ENCODE peak calls at places on chromosomes 6 and 20, in eight cellular contexts. One of them, this sample, is unnamed.

GRCh38 chr20:52805892-52806291 is 166.3 kb upstream of the TSHZ2 start:
- DNase-seq in ovary: no peak
- DNase-seq in A549: no peak
- DNase-seq in BE2C: no peak
- DNase-seq in GM20000: no peak
- DNase-seq in spleen: no peak
- DNase-seq in endodermal cell: no peak
- DNase-seq in foreskin keratinocyte: no peak
- DNase-seq in this sample: no peak

GRCh38 chr6:30463651-30464618 is 25.4 kb upstream of the HLA-E start:
- DNase-seq in ovary: no peak
- DNase-seq in A549: no peak
- DNase-seq in BE2C: no peak
- DNase-seq in GM20000: no peak
- DNase-seq in spleen: peak
- DNase-seq in endodermal cell: no peak
- DNase-seq in foreskin keratinocyte: no peak
- DNase-seq in this sample: peak

GRCh38 chr6:34386316-34387137 is 5.9 kb downstream of the NUDT3 start:
- DNase-seq in ovary: no peak
- DNase-seq in A549: peak
- DNase-seq in BE2C: no peak
- DNase-seq in GM20000: no peak
- DNase-seq in spleen: no peak
- DNase-seq in endodermal cell: no peak
- DNase-seq in foreskin keratinocyte: peak
- DNase-seq in this sample: peak

GRCh38 chr6:85792278-85792677 is 149.6 kb upstream of the SYNCRIP start:
- DNase-seq in ovary: no peak
- DNase-seq in A549: no peak
- DNase-seq in BE2C: no peak
- DNase-seq in GM20000: no peak
- DNase-seq in spleen: no peak
- DNase-seq in endodermal cell: no peak
- DNase-seq in foreskin keratinocyte: peak
- DNase-seq in this sample: peak

GRCh38 chr6:5081955-5082354 is 3.2 kb upstream of the PPP1R3G start:
- DNase-seq in ovary: no peak
- DNase-seq in A549: no peak
- DNase-seq in BE2C: no peak
- DNase-seq in GM20000: no peak
- DNase-seq in spleen: no peak
- DNase-seq in endodermal cell: no peak
- DNase-seq in foreskin keratinocyte: peak
- DNase-seq in this sample: no peak

GRCh38 chr6:85923013-85923430 is 280.3 kb upstream of the SYNCRIP start:
- DNase-seq in ovary: peak
- DNase-seq in A549: peak
- DNase-seq in BE2C: peak
- DNase-seq in GM20000: peak
- DNase-seq in spleen: no peak
- DNase-seq in endodermal cell: peak
- DNase-seq in foreskin keratinocyte: peak
- DNase-seq in this sample: peak

GRCh38 chr20:33444797-33445560 is 1.4 kb upstream of the SNTA1 start:
- DNase-seq in ovary: no peak
- DNase-seq in A549: peak
- DNase-seq in BE2C: no peak
- DNase-seq in GM20000: no peak
- DNase-seq in spleen: no peak
- DNase-seq in endodermal cell: peak
- DNase-seq in foreskin keratinocyte: peak
- DNase-seq in this sample: no peak

GRCh38 chr6:45718901-45719300 is 296.8 kb downstream of the CLIC5 start:
- DNase-seq in ovary: no peak
- DNase-seq in A549: no peak
- DNase-seq in BE2C: no peak
- DNase-seq in GM20000: no peak
- DNase-seq in spleen: no peak
- DNase-seq in endodermal cell: no peak
- DNase-seq in foreskin keratinocyte: peak
- DNase-seq in this sample: no peak

GRCh38 chr6:27288136-27289044 is 23.7 kb downstream of the POM121L2 start:
- DNase-seq in ovary: no peak
- DNase-seq in A549: peak
- DNase-seq in BE2C: no peak
- DNase-seq in GM20000: no peak
- DNase-seq in spleen: no peak
- DNase-seq in endodermal cell: peak
- DNase-seq in foreskin keratinocyte: no peak
- DNase-seq in this sample: no peak

GRCh38 chr6:167576050-167576741 is 250.5 kb upstream of the AFDN start:
- DNase-seq in ovary: no peak
- DNase-seq in A549: no peak
- DNase-seq in BE2C: no peak
- DNase-seq in GM20000: no peak
- DNase-seq in spleen: no peak
- DNase-seq in endodermal cell: peak
- DNase-seq in foreskin keratinocyte: no peak
- DNase-seq in this sample: no peak

GRCh38 chr6:29502597-29502996 is 14.8 kb upstream of the MAS1L start:
- DNase-seq in ovary: no peak
- DNase-seq in A549: no peak
- DNase-seq in BE2C: no peak
- DNase-seq in GM20000: no peak
- DNase-seq in spleen: no peak
- DNase-seq in endodermal cell: peak
- DNase-seq in foreskin keratinocyte: peak
- DNase-seq in this sample: peak

GRCh38 chr20:53652859-53653520 is 59.4 kb upstream of the ZNF217 start:
- DNase-seq in ovary: no peak
- DNase-seq in A549: no peak
- DNase-seq in BE2C: no peak
- DNase-seq in GM20000: no peak
- DNase-seq in spleen: no peak
- DNase-seq in endodermal cell: no peak
- DNase-seq in foreskin keratinocyte: no peak
- DNase-seq in this sample: no peak

GRCh38 chr6:43951063-43951755 is 176.0 kb downstream of the MRPL14 start:
- DNase-seq in ovary: no peak
- DNase-seq in A549: peak
- DNase-seq in BE2C: peak
- DNase-seq in GM20000: peak
- DNase-seq in spleen: peak
- DNase-seq in endodermal cell: peak
- DNase-seq in foreskin keratinocyte: no peak
- DNase-seq in this sample: peak

GRCh38 chr6:163651910-163652309 is 237.4 kb downstream of the QKI start:
- DNase-seq in ovary: no peak
- DNase-seq in A549: no peak
- DNase-seq in BE2C: no peak
- DNase-seq in GM20000: no peak
- DNase-seq in spleen: no peak
- DNase-seq in endodermal cell: no peak
- DNase-seq in foreskin keratinocyte: no peak
- DNase-seq in this sample: no peak

GRCh38 chr20:58515240-58516212 is at the start of gene APCDD1L:
- DNase-seq in ovary: no peak
- DNase-seq in A549: no peak
- DNase-seq in BE2C: no peak
- DNase-seq in GM20000: no peak
- DNase-seq in spleen: no peak
- DNase-seq in endodermal cell: peak
- DNase-seq in foreskin keratinocyte: peak
- DNase-seq in this sample: peak

GRCh38 chr6:422423-423061 is 31.0 kb downstream of the IRF4 start:
- DNase-seq in ovary: no peak
- DNase-seq in A549: peak
- DNase-seq in BE2C: no peak
- DNase-seq in GM20000: peak
- DNase-seq in spleen: no peak
- DNase-seq in endodermal cell: no peak
- DNase-seq in foreskin keratinocyte: peak
- DNase-seq in this sample: peak

GRCh38 chr6:139708342-139709199 is 334.1 kb upstream of the CITED2 start:
- DNase-seq in ovary: no peak
- DNase-seq in A549: peak
- DNase-seq in BE2C: no peak
- DNase-seq in GM20000: no peak
- DNase-seq in spleen: no peak
- DNase-seq in endodermal cell: no peak
- DNase-seq in foreskin keratinocyte: peak
- DNase-seq in this sample: peak

GRCh38 chr6:140343128-140343527 is 968.7 kb upstream of the CITED2 start:
- DNase-seq in ovary: no peak
- DNase-seq in A549: no peak
- DNase-seq in BE2C: no peak
- DNase-seq in GM20000: no peak
- DNase-seq in spleen: no peak
- DNase-seq in endodermal cell: no peak
- DNase-seq in foreskin keratinocyte: no peak
- DNase-seq in this sample: no peak

GRCh38 chr6:41200296-41200900 is 551 bp downstream of the TREML2 start:
- DNase-seq in ovary: no peak
- DNase-seq in A549: no peak
- DNase-seq in BE2C: no peak
- DNase-seq in GM20000: peak
- DNase-seq in spleen: peak
- DNase-seq in endodermal cell: peak
- DNase-seq in foreskin keratinocyte: peak
- DNase-seq in this sample: peak

GRCh38 chr6:2111162-2111677 is 134.2 kb downstream of the GMDS start:
- DNase-seq in ovary: no peak
- DNase-seq in A549: peak
- DNase-seq in BE2C: no peak
- DNase-seq in GM20000: peak
- DNase-seq in spleen: no peak
- DNase-seq in endodermal cell: no peak
- DNase-seq in foreskin keratinocyte: peak
- DNase-seq in this sample: peak

GRCh38 chr20:50215917-50216316 is 25.3 kb downstream of the CEBPB start:
- DNase-seq in ovary: no peak
- DNase-seq in A549: no peak
- DNase-seq in BE2C: no peak
- DNase-seq in GM20000: no peak
- DNase-seq in spleen: no peak
- DNase-seq in endodermal cell: peak
- DNase-seq in foreskin keratinocyte: no peak
- DNase-seq in this sample: no peak

DNA sequence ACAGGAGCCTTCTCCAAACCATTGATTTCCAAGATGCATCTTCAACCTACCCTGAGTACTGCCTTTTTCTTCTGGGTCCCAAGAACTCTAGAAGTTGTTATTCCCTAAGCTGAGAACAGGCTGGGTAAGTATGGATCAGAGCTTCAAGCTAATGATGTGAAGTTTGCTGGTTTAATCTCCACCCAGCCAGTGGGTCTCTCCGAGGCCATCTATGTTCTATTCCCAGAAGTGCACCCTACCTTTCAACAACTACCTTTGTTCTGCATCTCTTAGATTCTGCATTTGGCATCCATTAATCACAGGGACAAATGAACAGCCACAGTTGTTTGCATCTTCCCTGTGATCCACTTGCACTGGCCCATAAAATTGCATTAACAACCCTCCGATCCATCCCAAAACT is 246.2 kb downstream of the HIVEP2 start:
- DNase-seq in ovary: no peak
- DNase-seq in A549: no peak
- DNase-seq in BE2C: no peak
- DNase-seq in GM20000: no peak
- DNase-seq in spleen: no peak
- DNase-seq in endodermal cell: peak
- DNase-seq in foreskin keratinocyte: no peak
- DNase-seq in this sample: no peak
- TF ChIP-seq CTCF in ovary: no peak
- TF ChIP-seq CTCF in A549: no peak
- TF ChIP-seq CTCF in BE2C: peak
- TF ChIP-seq CTCF in GM20000: no peak
- TF ChIP-seq CTCF in spleen: no peak
- TF ChIP-seq CTCF in endodermal cell: peak
- TF ChIP-seq CTCF in foreskin keratinocyte: peak
- TF ChIP-seq CTCF in this sample: peak

DNA sequence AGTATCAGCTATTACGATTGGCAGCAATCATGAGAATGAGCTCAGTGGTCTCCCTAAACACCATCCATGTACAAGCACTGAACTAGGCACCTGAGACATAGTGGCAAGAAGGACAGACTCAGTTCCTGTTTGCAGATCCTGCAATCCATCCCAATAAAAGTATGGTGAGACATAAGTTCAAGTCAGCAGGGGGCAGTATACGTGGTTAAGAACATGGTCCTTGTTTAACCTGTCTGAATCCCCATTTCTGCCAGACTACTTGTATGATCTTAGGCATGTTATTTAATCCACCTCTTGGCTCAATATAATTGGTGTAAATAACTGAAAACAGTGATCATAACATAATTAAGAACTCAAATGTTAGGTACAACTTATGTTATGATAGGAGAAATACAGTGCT is 33.2 kb upstream of the PNISR start:
- DNase-seq in ovary: no peak
- DNase-seq in A549: peak
- DNase-seq in BE2C: peak
- DNase-seq in GM20000: no peak
- DNase-seq in spleen: no peak
- DNase-seq in endodermal cell: peak
- DNase-seq in foreskin keratinocyte: peak
- DNase-seq in this sample: peak
- TF ChIP-seq CTCF in ovary: no peak
- TF ChIP-seq CTCF in A549: no peak
- TF ChIP-seq CTCF in BE2C: peak
- TF ChIP-seq CTCF in GM20000: no peak
- TF ChIP-seq CTCF in spleen: no peak
- TF ChIP-seq CTCF in endodermal cell: peak
- TF ChIP-seq CTCF in foreskin keratinocyte: peak
- TF ChIP-seq CTCF in this sample: peak

DNA sequence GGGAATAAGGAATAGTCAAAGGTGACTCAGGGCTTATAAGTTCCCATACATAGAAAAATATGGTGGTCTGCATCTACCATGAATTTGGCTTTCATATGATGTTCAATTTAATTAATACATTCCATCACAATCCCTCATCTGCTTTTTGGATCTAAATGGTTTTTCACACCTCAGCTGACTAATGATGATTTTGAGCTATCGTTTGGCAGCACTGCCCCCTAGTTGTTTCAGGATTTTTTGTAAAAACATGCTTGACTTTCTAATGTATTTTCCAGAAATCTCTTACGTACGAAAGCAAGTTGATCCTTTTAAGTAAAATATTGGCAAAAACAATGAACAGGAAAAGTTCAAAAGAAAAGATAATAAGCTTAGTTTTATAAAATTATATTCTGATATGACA is 408.6 kb upstream of the ADGRB3 start:
- DNase-seq in ovary: no peak
- DNase-seq in A549: no peak
- DNase-seq in BE2C: no peak
- DNase-seq in GM20000: no peak
- DNase-seq in spleen: no peak
- DNase-seq in endodermal cell: no peak
- DNase-seq in foreskin keratinocyte: no peak
- DNase-seq in this sample: peak
- TF ChIP-seq CTCF in ovary: no peak
- TF ChIP-seq CTCF in A549: no peak
- TF ChIP-seq CTCF in BE2C: peak
- TF ChIP-seq CTCF in GM20000: peak
- TF ChIP-seq CTCF in spleen: no peak
- TF ChIP-seq CTCF in endodermal cell: peak
- TF ChIP-seq CTCF in foreskin keratinocyte: no peak
- TF ChIP-seq CTCF in this sample: peak

GRCh38 chr6:151814614-151815013 is 7.1 kb downstream of the ESR1 start:
- DNase-seq in ovary: no peak
- DNase-seq in A549: no peak
- DNase-seq in BE2C: no peak
- DNase-seq in GM20000: no peak
- DNase-seq in spleen: no peak
- DNase-seq in endodermal cell: no peak
- DNase-seq in foreskin keratinocyte: peak
- DNase-seq in this sample: no peak
- TF ChIP-seq CTCF in ovary: no peak
- TF ChIP-seq CTCF in A549: no peak
- TF ChIP-seq CTCF in BE2C: no peak
- TF ChIP-seq CTCF in GM20000: no peak
- TF ChIP-seq CTCF in spleen: no peak
- TF ChIP-seq CTCF in endodermal cell: no peak
- TF ChIP-seq CTCF in foreskin keratinocyte: no peak
- TF ChIP-seq CTCF in this sample: no peak